ENCODE peak calls at places on chromosomes 12 and 14, in five cellular contexts. L is HFF-Myc, X is left ventricle myocardium inferior, R is NB4, N is body of pancreas. F is an unnamed sample.

GRCh38 chr14:89013098-89013504 is 188.7 kb downstream of the TTC8 start:
- DNase-seq in R (peak; percentile 41), N (peak; percentile 82), L (no peak), X (no peak), F (peak; percentile 9)

GRCh38 chr12:94676011-94676709 is 25.8 kb upstream of the TMCC3 start:
- DNase-seq in X (peak; percentile 19), L (no peak), N (no peak), R (peak; percentile 95), F (no peak)

GRCh38 chr12:79317184-79317847 is 373.4 kb downstream of the PAWR start:
- DNase-seq in R (no peak), N (no peak), X (no peak), L (no peak), F (no peak)

GRCh38 chr12:65596514-65597010 is 227.7 kb upstream of the HMGA2 start:
- DNase-seq in N (no peak), L (no peak), R (no peak), X (no peak), F (no peak)

GRCh38 chr12:66744956-66745383 is 66.1 kb upstream of the GRIP1 start:
- DNase-seq in L (no peak), X (no peak), R (peak; percentile 8), N (no peak), F (no peak)

GRCh38 chr12:77878901-77879300 is 48.2 kb downstream of the NAV3 start:
- DNase-seq in L (no peak), N (no peak), X (no peak), R (no peak), F (no peak)

GRCh38 chr12:3172124-3173007 is 95.2 kb downstream of the TSPAN9 start:
- DNase-seq in L (no peak), X (no peak), R (no peak), N (no peak), F (no peak)

GRCh38 chr14:101028971-101029667 is 125.6 kb upstream of the RTL1 start:
- DNase-seq in L (no peak), N (no peak), X (peak; percentile 1), R (no peak), F (no peak)

GRCh38 chr12:53107122-53107521 is 3.8 kb downstream of the SOAT2 start:
- DNase-seq in L (no peak), N (no peak), R (no peak), X (no peak), F (no peak)

GRCh38 chr12:101935769-101936741 is 58.7 kb downstream of the DRAM1 start:
- DNase-seq in L (peak; percentile 90), X (peak; percentile 65), R (no peak), N (no peak), F (peak; percentile 94)

GRCh38 chr14:45284802-45285201 is 31.8 kb upstream of the MIS18BP1 start:
- DNase-seq in X (no peak), L (no peak), N (no peak), R (peak; percentile 33), F (no peak)
- TF ChIP-seq CTCF in X (no peak), L (peak; percentile 17), N (no peak), R (peak; percentile 43), F (no peak)

GRCh38 chr12:1205512-1206060 is 214.6 kb downstream of the ERC1 start:
- DNase-seq in N (no peak), R (no peak), L (no peak), X (no peak), F (no peak)
- H3K4me3 ChIP-seq in N (no peak overlapping the region), R (no peak overlapping the region), L (no peak overlapping the region), X (peak overlapping the region; percentile 64), F (no peak overlapping the region)

GRCh38 chr14:22177870-22178269 is 411.2 kb downstream of the DAD1 start:
- DNase-seq in R (peak; percentile 3), N (no peak), L (no peak), X (no peak), F (no peak)

GRCh38 chr14:22179190-22179589 is 409.8 kb downstream of the DAD1 start:
- DNase-seq in N (no peak), R (no peak), L (no peak), X (no peak), F (no peak)

GRCh38 chr14:22178330-22178981 is 410.6 kb downstream of the DAD1 start:
- DNase-seq in X (no peak), R (no peak), L (no peak), N (no peak), F (no peak)

GRCh38 chr14:22176930-22177329 is 412.1 kb downstream of the DAD1 start:
- DNase-seq in X (no peak), R (no peak), N (no peak), L (no peak), F (no peak)

DNA sequence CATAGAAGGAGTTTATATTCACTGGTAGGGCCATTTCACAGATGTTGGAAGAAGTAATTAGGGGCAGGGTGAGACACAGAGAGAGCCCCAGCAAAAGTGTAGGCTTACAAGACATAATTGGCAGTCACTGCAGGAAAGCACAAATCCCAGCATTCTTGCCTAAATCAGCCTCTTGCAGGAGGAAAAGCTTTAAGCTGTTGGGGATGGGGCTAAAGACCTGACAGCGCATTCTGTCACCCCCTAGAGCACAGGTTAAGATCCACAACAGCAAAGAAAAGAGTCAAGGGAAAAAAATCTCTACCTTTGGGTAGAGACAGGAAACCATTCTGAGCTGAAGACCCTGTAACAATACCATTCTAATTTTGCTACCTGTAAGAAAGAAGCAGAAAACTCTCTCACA is 409.0 kb downstream of the DAD1 start:
- DNase-seq in N (no peak), X (no peak), L (no peak), R (no peak), F (no peak)
- TF ChIP-seq CTCF in N (no peak), X (no peak), L (no peak), R (no peak), F (no peak)

GRCh38 chr12:54372113-54372806 is 8.0 kb upstream of the GPR84 start:
- DNase-seq in X (no peak), R (no peak), N (no peak), L (no peak), F (no peak)

GRCh38 chr12:54369597-54370217 is 5.4 kb upstream of the GPR84 start:
- DNase-seq in R (peak; percentile 59), L (no peak), X (no peak), N (no peak), F (peak; percentile 15)

GRCh38 chr12:54371328-54372112 is 7.2 kb upstream of the GPR84 start:
- DNase-seq in X (peak; percentile 79), L (no peak), N (no peak), R (no peak), F (peak; percentile 67)

GRCh38 chr12:54368709-54369596 is 4.7 kb upstream of the GPR84 start:
- DNase-seq in L (peak; percentile 78), R (peak; percentile 95), X (peak; percentile 90), N (peak; percentile 92), F (peak; percentile 83)

DNA sequence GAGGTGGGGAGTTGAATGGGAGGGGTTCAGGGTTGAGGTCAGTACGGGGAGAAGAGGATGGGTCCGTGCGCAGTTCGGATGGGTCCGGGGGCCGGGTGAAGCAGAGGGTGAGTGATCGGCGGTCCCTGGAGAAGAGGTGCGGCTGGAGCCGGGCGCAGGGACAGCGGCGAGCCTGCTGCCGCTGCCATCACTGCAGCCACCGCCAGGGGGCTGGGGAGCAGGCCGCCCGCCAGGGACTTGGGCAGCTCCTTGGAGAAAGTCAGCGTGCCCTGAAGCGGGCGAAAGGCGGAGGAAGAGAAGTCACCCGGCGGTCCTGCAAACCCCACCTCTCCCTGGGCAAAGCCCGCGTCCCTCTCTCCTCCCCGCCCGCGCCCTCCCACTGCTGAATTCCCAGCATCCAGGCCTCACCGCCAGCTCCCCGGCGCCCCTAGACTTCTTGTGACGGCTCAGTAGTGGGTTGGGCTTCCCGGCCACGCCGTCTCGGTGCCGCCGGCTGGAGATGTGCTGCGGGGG is 6.0 kb upstream of the GPR84 start:
- DNase-seq in N (peak; percentile 80), X (peak; percentile 72), L (no peak), R (peak; percentile 84), F (peak; percentile 95)
- H3K4me3 ChIP-seq in N (no peak overlapping the region), X (peak overlapping the region; percentile 65), L (peak overlapping the region; percentile 31), R (peak overlapping the region; percentile 32), F (peak overlapping the region; percentile 34)

GRCh38 chr12:7907009-7907408 is 29.0 kb downstream of the SLC2A3 start:
- DNase-seq in X (no peak), N (peak; percentile 80), R (peak; percentile 60), L (no peak), F (peak; percentile 35)
- TF ChIP-seq CTCF in X (peak; percentile 29), N (peak; percentile 70), R (peak; percentile 25), L (peak; percentile 35), F (peak; percentile 38)

DNA sequence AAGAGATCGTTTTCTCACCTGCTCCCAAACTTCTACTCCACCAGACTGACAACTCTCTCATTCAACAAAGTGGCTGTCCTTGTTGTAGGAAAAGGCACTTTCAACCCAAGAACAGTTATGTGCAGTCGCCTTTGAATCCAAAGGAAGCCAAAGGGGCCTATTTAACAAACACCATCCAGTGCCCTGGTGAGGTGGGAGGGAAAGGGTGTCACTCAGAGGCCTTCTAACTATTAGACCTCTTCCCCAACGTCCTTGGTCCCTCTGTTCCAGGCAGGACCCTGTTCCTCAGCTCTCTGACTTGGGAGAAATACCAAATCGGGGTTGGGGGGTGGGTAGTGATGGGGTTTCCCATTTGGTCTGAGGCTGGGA is 3.2 kb downstream of the SIX4 start:
- DNase-seq in N (no peak), R (no peak), X (no peak), L (no peak), F (no peak)
- H3K4me3 ChIP-seq in N (no peak overlapping the region), R (no peak overlapping the region), X (peak overlapping the region; percentile 86), L (peak overlapping the region; percentile 94), F (peak overlapping the region; percentile 93)

GRCh38 chr14:61925043-61925442 is 162.8 kb downstream of the SNAPC1 start:
- DNase-seq in N (no peak), X (no peak), R (peak; percentile 14), L (no peak), F (peak; percentile 60)
- TF ChIP-seq CTCF in N (peak; percentile 43), X (no peak), R (peak; percentile 12), L (peak; percentile 7), F (peak; percentile 34)

GRCh38 chr14:95300697-95301526 is 18.8 kb downstream of the CLMN start:
- DNase-seq in L (no peak), N (no peak), R (no peak), X (no peak), F (no peak)
- H3K4me3 ChIP-seq in L (no peak overlapping the region), N (no peak overlapping the region), R (no peak overlapping the region), X (no peak overlapping the region), F (no peak overlapping the region)